ENCODE peak calls at places on chromosomes 5 and 9, in six cellular contexts. N, U, Z, H, E and I are unnamed samples.

GRCh38 chr5:35198096-35198495 is 32.2 kb downstream of the PRLR start:
- DNase-seq in E (no peak), H (no peak), Z (peak), U (peak), N (no peak), I (no peak)

GRCh38 chr5:115815693-115816225 is 700 bp downstream of the CDO1 start:
- DNase-seq in E (no peak), U (peak), H (no peak), N (peak), Z (no peak), I (peak)

GRCh38 chr9:109726122-109726521 is 53.9 kb upstream of the PALM2AKAP2 start:
- DNase-seq in U (no peak), H (no peak), Z (no peak), E (no peak), N (no peak), I (no peak)

GRCh38 chr9:121821326-121821725 is 169.9 kb downstream of the DAB2IP start:
- DNase-seq in Z (no peak), E (no peak), N (no peak), U (no peak), H (no peak), I (no peak)

GRCh38 chr5:159963967-159964366 is 45.0 kb upstream of the TTC1 start:
- DNase-seq in E (no peak), U (no peak), N (no peak), Z (no peak), H (no peak), I (no peak)

GRCh38 chr9:95874303-95874988 is 1.0 kb upstream of the ERCC6L2 start:
- DNase-seq in N (no peak), H (no peak), Z (peak), E (no peak), U (no peak), I (peak)

GRCh38 chr5:93378073-93378472 is 202.9 kb downstream of the NR2F1-AS1 start:
- DNase-seq in N (no peak), U (peak), H (no peak), Z (peak), E (no peak), I (no peak)

GRCh38 chr5:169149317-169149716 is 151.6 kb downstream of the SLIT3 start:
- DNase-seq in U (no peak), E (no peak), Z (no peak), N (peak), H (no peak), I (no peak)

GRCh38 chr9:89277454-89277853 is 33.5 kb upstream of the CKS2 start:
- DNase-seq in N (no peak), Z (peak), U (peak), H (no peak), E (no peak), I (no peak)

GRCh38 chr5:81533629-81534480 is 139.9 kb upstream of the ACOT12 start:
- DNase-seq in Z (no peak), E (no peak), U (no peak), N (no peak), H (no peak), I (no peak)

GRCh38 chr5:39178171-39178570 is 41.2 kb downstream of the FYB1 start:
- DNase-seq in N (no peak), Z (peak), U (no peak), E (no peak), H (no peak), I (no peak)

GRCh38 chr5:32217886-32218396 is 43.8 kb upstream of the GOLPH3 start:
- DNase-seq in E (no peak), N (no peak), Z (no peak), H (peak), U (peak), I (no peak)

GRCh38 chr9:134372621-134373267 is 46.5 kb downstream of the RXRA start:
- DNase-seq in Z (no peak), U (no peak), E (no peak), H (peak), N (no peak), I (no peak)

GRCh38 chr5:138832218-138832617 is 42.9 kb downstream of the LRRTM2 start:
- DNase-seq in Z (no peak), H (no peak), N (no peak), U (peak), E (no peak), I (no peak)

GRCh38 chr5:37754976-37755375 is 84.9 kb downstream of the GDNF start:
- DNase-seq in H (no peak), N (no peak), U (no peak), Z (no peak), E (no peak), I (no peak)
- H3K9ac ChIP-seq in H (no peak), N (no peak), U (no peak), Z (no peak), E (no peak), I (no peak)

GRCh38 chr9:3548636-3549035 is 22.8 kb upstream of the RFX3 start:
- DNase-seq in N (no peak), U (no peak), E (no peak), Z (no peak), H (no peak), I (no peak)
- H4K91ac ChIP-seq in N (no peak), U (no peak), E (no peak), Z (no peak), H (no peak), I (no peak)

DNA sequence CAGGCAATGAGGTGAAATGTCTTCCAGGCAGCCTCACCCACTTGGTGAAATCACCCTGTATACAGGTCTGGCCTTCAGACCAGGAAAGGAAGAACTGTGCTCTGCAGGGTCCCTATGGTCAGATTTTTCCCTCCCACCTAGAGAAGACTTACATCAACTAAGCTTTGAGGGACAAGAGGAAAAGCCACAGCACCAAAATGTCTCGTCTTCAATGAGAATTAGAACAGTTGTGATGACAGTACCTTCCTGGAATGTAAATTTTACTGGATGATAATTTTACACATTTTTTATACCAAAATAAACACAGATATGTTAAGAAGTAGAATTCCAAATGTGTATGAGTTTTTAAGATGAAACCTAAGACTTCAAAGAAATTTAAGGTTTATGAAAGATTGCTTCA is 283.9 kb downstream of the SPOCK1 start:
- DNase-seq in H (no peak), Z (no peak), N (no peak), E (no peak), U (no peak), I (no peak)
- H3K18ac ChIP-seq in H (no peak), Z (no peak), N (no peak), E (no peak), U (no peak), I (no peak)

DNA sequence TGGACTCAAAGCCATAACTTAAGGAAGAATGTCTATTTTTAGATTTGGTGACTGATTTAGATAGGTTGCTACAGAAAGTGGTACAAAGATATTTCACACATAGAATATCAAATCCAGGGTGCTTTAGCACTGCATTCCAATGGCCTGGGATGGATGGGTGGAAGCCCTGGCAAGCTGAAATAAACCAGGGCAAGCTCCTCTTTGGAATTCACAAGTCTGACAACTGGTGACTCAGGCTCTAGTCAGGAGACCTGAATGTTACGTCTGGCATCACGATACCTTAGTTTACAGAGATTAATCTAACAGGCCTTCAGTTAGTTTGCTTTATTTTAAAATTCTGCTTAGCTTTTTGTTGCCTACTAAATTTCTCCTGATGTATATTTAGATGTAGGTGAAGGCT is 144.0 kb downstream of the TMC1 start:
- DNase-seq in H (no peak), E (no peak), Z (peak), N (no peak), U (no peak), I (no peak)
- H3K9ac ChIP-seq in H (no peak), E (no peak), Z (no peak), N (no peak), U (no peak), I (no peak)

DNA sequence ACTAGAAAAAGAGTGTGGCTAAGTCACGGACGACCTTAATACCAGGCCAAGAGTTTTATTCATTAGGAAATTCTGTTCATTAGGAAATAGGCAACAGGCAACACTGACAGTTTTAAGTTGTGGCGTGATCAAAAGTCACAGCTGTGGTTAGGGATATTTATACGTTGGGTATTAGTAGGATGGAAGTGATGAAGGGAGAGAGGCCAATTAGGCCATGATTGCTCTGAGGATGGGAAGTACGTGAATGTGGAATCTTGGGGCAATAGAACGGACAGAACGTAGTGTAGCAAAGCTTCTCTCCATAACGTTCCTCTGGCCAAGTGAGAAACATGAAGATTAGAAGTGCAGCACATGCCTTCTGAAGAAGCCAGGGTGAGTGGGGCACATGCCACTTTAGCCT is 290.1 kb upstream of the ZNF608 start:
- DNase-seq in U (no peak), E (no peak), Z (no peak), N (no peak), H (no peak), I (no peak)
- H4K91ac ChIP-seq in U (no peak), E (no peak), Z (no peak), N (no peak), H (no peak), I (no peak)